ENCODE peak calls at places on chromosomes 6 and 20, in eight cellular contexts. K is Ammon's horn, C is DMS 273 treated with DMSO at 0.1 percent for 48 hours, Y is EL, J is body of pancreas, U is GM03348, E is H9, W is tibial artery. B is an unnamed sample.

GRCh38 chr6:126625019-126625418 is 285.1 kb downstream of the CENPW start:
- DNase-seq in Y (peak), J (no peak), W (no peak), E (no peak), U (peak), C (no peak), K (no peak), B (no peak)

GRCh38 chr6:67759001-67759400 is 876.1 kb upstream of the ADGRB3 start:
- DNase-seq in C (no peak), W (no peak), J (no peak), Y (no peak), U (no peak), K (no peak), E (no peak), B (no peak)

GRCh38 chr6:37559501-37559900 is 59.8 kb upstream of the CCDC167 start:
- DNase-seq in C (no peak), W (no peak), U (no peak), K (no peak), J (no peak), Y (no peak), E (no peak), B (no peak)

GRCh38 chr6:53412316-53412715 is 63.6 kb upstream of the ELOVL5 start:
- DNase-seq in E (no peak), J (no peak), K (no peak), C (no peak), U (no peak), W (no peak), Y (no peak), B (no peak)

GRCh38 chr6:22028403-22028802 is 268.4 kb downstream of the PRL start:
- DNase-seq in W (no peak), C (no peak), E (no peak), U (no peak), K (no peak), J (no peak), Y (no peak), B (no peak)

GRCh38 chr6:35173068-35174042 is 32.2 kb upstream of the TCP11 start:
- DNase-seq in E (peak), J (no peak), U (no peak), K (no peak), C (no peak), W (no peak), Y (peak), B (no peak)

GRCh38 chr20:56986931-56987720 is 279.3 kb downstream of the BMP7 start:
- DNase-seq in J (no peak), C (no peak), Y (peak), U (no peak), W (no peak), K (no peak), E (no peak), B (no peak)

GRCh38 chr6:132669690-132670291 is 10.8 kb upstream of the TAAR1 start:
- DNase-seq in C (peak), E (no peak), W (no peak), J (no peak), Y (peak), K (peak), U (peak), B (no peak)

GRCh38 chr20:51960004-51960403 is 157.7 kb upstream of the SALL4 start:
- DNase-seq in W (no peak), C (no peak), Y (no peak), K (no peak), E (no peak), J (no peak), U (no peak), B (no peak)

GRCh38 chr20:54477134-54477533 is 1.7 kb downstream of the DOK5 start:
- DNase-seq in K (no peak), C (no peak), W (no peak), J (no peak), U (peak), E (no peak), Y (no peak), B (no peak)

GRCh38 chr6:47655719-47656595 is 42.4 kb upstream of the ADGRF4 start:
- DNase-seq in Y (peak), J (no peak), C (no peak), W (no peak), K (no peak), U (peak), E (peak), B (no peak)

GRCh38 chr6:169957351-169957963 is 206.0 kb downstream of the ERMARD start:
- DNase-seq in C (no peak), K (no peak), E (no peak), Y (no peak), J (peak), U (no peak), W (no peak), B (no peak)

GRCh38 chr6:42268016-42268834 is 50.6 kb upstream of the MRPS10 start:
- DNase-seq in C (no peak), Y (no peak), E (no peak), K (no peak), J (no peak), U (no peak), W (no peak), B (no peak)

GRCh38 chr6:136738178-136739057 is 53.9 kb downstream of the MAP3K5 start:
- DNase-seq in J (peak), C (no peak), U (no peak), W (peak), K (no peak), E (no peak), Y (no peak), B (no peak)

B was measured in brain pericyte.